ENCODE peak calls at places on chromosomes 16 and 17, in five cellular contexts. W is psoas muscle, C is colonic mucosa, Z is bronchial epithelial cell, E is MM.1S. O is an unnamed sample.

GRCh38 chr16:59848314-59848713 is 1114.2 kb upstream of the GOT2 start:
- DNase-seq in W (no peak), C (no peak), Z (no peak), E (no peak), O (no peak)

GRCh38 chr16:74111583-74111982 is 185.0 kb upstream of the PSMD7 start:
- DNase-seq in W (no peak), C (no peak), Z (no peak), E (no peak), O (no peak)

GRCh38 chr17:27512511-27513346 is 56.5 kb downstream of the KSR1 start:
- DNase-seq in W (no peak), C (no peak), Z (no peak), E (no peak), O (no peak)

GRCh38 chr17:18069101-18069500 is 18.6 kb upstream of the DRG2 start:
- DNase-seq in W (no peak), C (no peak), Z (no peak), E (no peak), O (no peak)

GRCh38 chr17:74147436-74147835 is 56.0 kb upstream of the RPL38 start:
- DNase-seq in W (no peak), C (no peak), Z (no peak), E (no peak), O (no peak)

GRCh38 chr17:67441052-67441738 is 64.1 kb downstream of the PITPNC1 start:
- DNase-seq in W (no peak), C (peak; percentile 34), Z (peak; percentile 59), E (no peak), O (no peak)

GRCh38 chr17:76506408-76507328 is 5.4 kb upstream of the RHBDF2 start:
- DNase-seq in W (peak; percentile 92), C (peak; percentile 90), Z (peak; percentile 43), E (peak; percentile 83), O (peak; percentile 96)

GRCh38 chr17:2048805-2049204 is 6.1 kb upstream of the HIC1 start:
- DNase-seq in W (no peak), C (no peak), Z (no peak), E (no peak), O (no peak)

GRCh38 chr17:76493505-76494167 is 7.6 kb downstream of the RHBDF2 start:
- DNase-seq in W (no peak), C (no peak), Z (no peak), E (peak; percentile 22), O (peak; percentile 90)

GRCh38 chr16:28876973-28877641 is 1.2 kb upstream of the ATP2A1 start:
- DNase-seq in W (no peak), C (no peak), Z (no peak), E (no peak), O (peak; percentile 51)

GRCh38 chr16:79838860-79839259 is 238.3 kb upstream of the MAF start:
- DNase-seq in W (no peak), C (peak; percentile 33), Z (no peak), E (no peak), O (no peak)

GRCh38 chr16:80803341-80804060 is 897 bp downstream of the CDYL2 start:
- DNase-seq in W (peak; percentile 51), C (peak; percentile 28), Z (no peak), E (no peak), O (peak; percentile 87)

GRCh38 chr17:74542727-74543383 is 3.1 kb downstream of the CD300C start:
- DNase-seq in W (no peak), C (no peak), Z (no peak), E (no peak), O (no peak)

GRCh38 chr17:43024407-43025289 is at the start of gene RND2:
- DNase-seq in W (peak; percentile 87), C (peak; percentile 82), Z (peak; percentile 80), E (peak; percentile 86), O (peak; percentile 91)

GRCh38 chr17:35630530-35631148 is 43.5 kb downstream of the AP2B1 start:
- DNase-seq in W (no peak), C (no peak), Z (peak; percentile 91), E (no peak), O (no peak)

GRCh38 chr17:77843878-77844260 is 114.6 kb upstream of the TNRC6C start:
- DNase-seq in W (no peak), C (no peak), Z (peak; percentile 60), E (no peak), O (no peak)

GRCh38 chr16:70161350-70161749 is 12.2 kb upstream of the CLEC18C start:
- DNase-seq in W (no peak), C (no peak), Z (no peak), E (no peak), O (peak; percentile 53)

GRCh38 chr17:66784621-66785364 is 50.1 kb upstream of the CACNG5 start:
- DNase-seq in W (no peak), C (no peak), Z (no peak), E (no peak), O (no peak)

GRCh38 chr16:9499921-9500593 is 408.6 kb downstream of the HAPSTR1 start:
- DNase-seq in W (no peak), C (no peak), Z (no peak), E (no peak), O (no peak)

GRCh38 chr16:70688266-70688742 is 2.5 kb upstream of the MTSS2 start:
- DNase-seq in W (peak; percentile 89), C (peak; percentile 58), Z (no peak), E (no peak), O (peak; percentile 73)

GRCh38 chr17:34091975-34092374 is 163.1 kb upstream of the CCL2 start:
- DNase-seq in W (no peak), C (no peak), Z (no peak), E (no peak), O (no peak)

GRCh38 chr17:9729034-9729650 is 62.2 kb downstream of the DHRS7C start:
- DNase-seq in W (no peak), C (no peak), Z (peak; percentile 59), E (peak; percentile 44), O (no peak)

GRCh38 chr17:48612854-48613691 is 2.0 kb downstream of the HOXB8 start:
- DNase-seq in W (no peak), C (no peak), Z (no peak), E (no peak), O (peak; percentile 47)

GRCh38 chr16:17224859-17225258 is 245.9 kb downstream of the XYLT1 start:
- DNase-seq in W (peak; percentile 72), C (peak; percentile 50), Z (no peak), E (no peak), O (no peak)

GRCh38 chr17:76371656-76372628 is 12.5 kb upstream of the SPHK1 start:
- DNase-seq in W (no peak), C (no peak), Z (peak; percentile 99), E (no peak), O (no peak)

GRCh38 chr17:29572691-29573557 is 4.4 kb downstream of the TP53I13 start:
- DNase-seq in W (peak; percentile 84), C (peak; percentile 47), Z (no peak), E (peak; percentile 64), O (peak; percentile 83)
- H3K4me3 ChIP-seq in W (peak overlapping the region; percentile 62), C (peak overlapping the region; percentile 3), Z (no peak overlapping the region), E (peak overlapping the region; percentile 33), O (peak overlapping the region; percentile 21)

GRCh38 chr16:13863075-13863765 is 56.7 kb upstream of the ERCC4 start:
- DNase-seq in W (no peak), C (no peak), Z (no peak), E (peak; percentile 42), O (no peak)

GRCh38 chr16:13864689-13865088 is 55.3 kb upstream of the ERCC4 start:
- DNase-seq in W (no peak), C (no peak), Z (no peak), E (no peak), O (no peak)

DNA sequence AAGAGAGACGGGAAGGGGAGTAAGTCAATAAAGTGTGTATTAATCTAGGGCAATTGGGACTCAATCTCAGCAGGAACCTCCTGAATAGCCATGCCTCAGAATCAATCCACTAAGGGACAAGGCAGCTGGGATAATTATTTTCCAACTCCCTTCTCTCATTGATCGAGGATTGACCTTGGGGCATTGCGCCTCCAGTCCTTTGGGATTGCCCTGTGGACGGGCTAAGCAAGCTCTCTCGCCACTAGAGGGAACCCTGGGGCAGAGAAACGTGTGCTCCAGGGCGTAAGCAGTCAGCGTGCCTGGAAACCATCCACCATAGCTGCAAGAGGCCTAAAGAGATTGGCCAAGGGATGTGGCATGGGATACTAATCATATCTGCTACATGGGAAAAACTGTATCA is 53.9 kb upstream of the ERCC4 start:
- DNase-seq in W (peak; percentile 79), C (peak; percentile 73), Z (peak; percentile 67), E (peak; percentile 34), O (no peak)
- TF ChIP-seq CTCF in W (peak; percentile 79), C (peak; percentile 65), Z (peak; percentile 73), E (peak; percentile 47), O (peak; percentile 15)

GRCh38 chr16:49281843-49282642 is 405 bp upstream of the CBLN1 start:
- DNase-seq in W (peak; percentile 89), C (peak; percentile 90), Z (peak; percentile 46), E (peak; percentile 96), O (peak; percentile 84)

GRCh38 chr16:49280861-49281331 is 742 bp downstream of the CBLN1 start:
- DNase-seq in W (no peak), C (no peak), Z (no peak), E (no peak), O (no peak)

GRCh38 chr16:49283376-49284049 is 1.9 kb upstream of the CBLN1 start:
- DNase-seq in W (no peak), C (no peak), Z (no peak), E (no peak), O (no peak)

GRCh38 chr16:49281481-49281842 is at the start of gene CBLN1:
- DNase-seq in W (no peak), C (no peak), Z (no peak), E (no peak), O (no peak)

DNA sequence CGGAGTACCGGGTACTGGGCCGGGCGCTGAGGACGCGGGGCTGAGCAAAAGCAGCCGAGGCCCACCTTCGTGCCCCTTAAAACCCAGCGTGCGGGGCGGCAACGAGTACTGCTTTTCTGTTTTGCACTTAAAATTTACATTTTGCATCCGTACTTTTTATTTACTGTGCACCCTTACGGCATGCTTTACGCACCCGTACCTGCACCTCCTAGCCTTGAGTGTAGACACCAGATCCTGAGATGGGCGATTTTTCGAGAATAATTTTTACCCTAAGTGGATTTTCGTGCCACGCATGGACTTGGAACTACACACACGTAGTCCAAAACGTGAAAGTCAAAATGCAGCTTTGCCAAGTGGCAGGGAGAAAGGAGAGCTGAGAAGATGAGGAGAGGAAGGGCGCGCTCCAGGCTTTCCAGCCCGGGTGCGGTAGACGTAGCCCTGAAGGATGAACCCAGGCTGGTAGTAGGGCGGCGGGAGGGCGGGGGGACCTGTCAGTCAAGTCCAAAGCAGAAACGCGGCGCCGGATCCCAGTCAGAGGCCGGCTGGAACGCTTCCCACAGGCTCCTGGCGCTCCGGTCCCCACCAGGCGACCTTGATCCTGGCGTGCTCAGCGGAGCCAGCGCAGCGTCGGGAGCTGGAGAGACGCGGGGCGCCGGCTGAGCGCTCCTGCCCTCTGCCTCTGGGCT is 1.2 kb upstream of the CBLN1 start:
- DNase-seq in W (no peak), C (peak; percentile 35), Z (no peak), E (peak; percentile 28), O (no peak)
- H3K4me3 ChIP-seq in W (peak overlapping the region; percentile 67), C (peak overlapping the region; percentile 44), Z (peak overlapping the region; percentile 25), E (peak overlapping the region; percentile 79), O (peak overlapping the region; percentile 44)

GRCh38 chr16:576823-577201 is 7.0 kb downstream of the PIGQ start:
- DNase-seq in W (no peak), C (no peak), Z (no peak), E (no peak), O (no peak)
- TF ChIP-seq CTCF in W (no peak), C (no peak), Z (peak; percentile 12), E (no peak), O (no peak)